ENCODE peak calls at places on chromosome 12, in five cellular contexts. V is GM12878, Q is HepG2, H is H1, I is K562. L is an unnamed sample.

GRCh38 chr12:59005195-59005961 is 85.1 kb upstream of the LRIG3 start:
- DNase-seq in H (no peak), V (no peak), Q (no peak), I (no peak), L (no peak)

GRCh38 chr12:94714378-94714777 is 64.0 kb upstream of the TMCC3 start:
- DNase-seq in I (no peak), H (no peak), Q (no peak), V (no peak), L (no peak)

GRCh38 chr12:116708826-116709756 is 28.8 kb downstream of the SPRING1 start:
- DNase-seq in V (no peak), I (no peak), Q (peak; percentile 25), H (no peak), L (peak; percentile 38)

GRCh38 chr12:46547421-46548340 is 175.1 kb upstream of the SLC38A2 start:
- DNase-seq in V (no peak), Q (no peak), H (no peak), I (no peak), L (no peak)

GRCh38 chr12:132325733-132326130 is 3.7 kb downstream of the GALNT9 start:
- DNase-seq in V (no peak), H (no peak), I (no peak), Q (no peak), L (no peak)

GRCh38 chr12:94616217-94616729 is 34.1 kb downstream of the TMCC3 start:
- DNase-seq in Q (no peak), H (no peak), I (peak; percentile 82), V (no peak), L (no peak)

GRCh38 chr12:118053071-118053985 is 7.7 kb downstream of the WSB2 start:
- DNase-seq in Q (peak; percentile 40), I (no peak), V (no peak), H (no peak), L (no peak)

GRCh38 chr12:6321905-6322304 is 11.4 kb downstream of the PLEKHG6 start:
- DNase-seq in V (no peak), H (no peak), I (no peak), Q (peak; percentile 69), L (no peak)

GRCh38 chr12:57103856-57104255 is 7.3 kb downstream of the STAT6 start:
- DNase-seq in Q (no peak), H (no peak), I (no peak), V (no peak), L (no peak)

GRCh38 chr12:113467514-113468364 is 3.9 kb downstream of the LHX5 start:
- DNase-seq in V (no peak), I (peak; percentile 37), H (peak; percentile 82), Q (no peak), L (no peak)

GRCh38 chr12:73798523-73798922 is 739.1 kb upstream of the ATXN7L3B start:
- DNase-seq in Q (no peak), H (no peak), I (no peak), V (no peak), L (no peak)

GRCh38 chr12:122533841-122534240 is 6.8 kb downstream of the KNTC1 start:
- DNase-seq in I (no peak), Q (no peak), H (no peak), V (no peak), L (no peak)

GRCh38 chr12:114141916-114142564 is 175.9 kb upstream of the RBM19 start:
- DNase-seq in H (no peak), Q (no peak), I (no peak), V (no peak), L (no peak)

GRCh38 chr12:31210104-31210503 is 115.8 kb downstream of the SINHCAF start:
- DNase-seq in Q (no peak), V (no peak), H (no peak), I (no peak), L (no peak)

GRCh38 chr12:92968201-92968813 is 39.2 kb upstream of the EEA1 start:
- DNase-seq in V (no peak), H (no peak), I (no peak), Q (no peak), L (no peak)
- TF ChIP-seq SRF in V (no peak), H (no peak), I (no peak), Q (no peak), L (no peak)

GRCh38 chr12:15779925-15780324 is 9.3 kb downstream of the EPS8 start:
- DNase-seq in V (no peak), Q (no peak), I (no peak), H (no peak), L (no peak)

GRCh38 chr12:15776532-15776931 is 12.7 kb downstream of the EPS8 start:
- DNase-seq in Q (no peak), H (no peak), I (no peak), V (no peak), L (no peak)

GRCh38 chr12:15774819-15775218 is 14.4 kb downstream of the EPS8 start:
- DNase-seq in I (no peak), Q (no peak), V (no peak), H (no peak), L (no peak)

GRCh38 chr12:15777355-15778012 is 11.7 kb downstream of the EPS8 start:
- DNase-seq in I (no peak), Q (no peak), V (no peak), H (no peak), L (no peak)

DNA sequence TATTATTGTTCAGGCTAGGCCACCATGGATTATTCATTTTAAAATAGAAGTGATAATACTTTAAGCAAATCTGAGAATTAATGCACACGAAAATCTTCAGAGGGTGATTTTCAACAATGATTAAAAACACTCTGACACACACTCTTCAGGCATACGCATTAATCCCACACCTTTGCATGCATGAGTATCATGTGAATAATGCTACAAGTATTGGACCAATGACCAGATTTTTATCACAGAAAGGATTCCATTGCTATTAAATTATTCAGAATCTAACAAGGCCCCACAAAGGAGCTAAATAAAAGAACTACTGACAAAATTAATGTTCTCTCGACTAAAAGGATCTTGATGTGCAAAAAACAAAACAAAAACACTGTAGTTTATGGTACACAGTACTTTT is 11.1 kb downstream of the EPS8 start:
- DNase-seq in V (no peak), H (no peak), I (no peak), Q (no peak), L (no peak)
- H3K4me2 ChIP-seq in V (no peak overlapping the region), H (no peak overlapping the region), I (no peak overlapping the region), Q (no peak overlapping the region), L (no peak overlapping the region)

GRCh38 chr12:120043421-120043820 is 54.4 kb downstream of the BICDL1 start:
- DNase-seq in I (no peak), V (no peak), H (no peak), Q (no peak), L (no peak)

GRCh38 chr12:120051535-120051934 is 62.5 kb downstream of the BICDL1 start:
- DNase-seq in V (no peak), I (no peak), Q (no peak), H (no peak), L (no peak)

GRCh38 chr12:120049426-120049825 is 60.4 kb downstream of the BICDL1 start:
- DNase-seq in H (no peak), Q (no peak), I (no peak), V (no peak), L (no peak)

GRCh38 chr12:120048258-120048657 is 59.2 kb downstream of the BICDL1 start:
- DNase-seq in H (no peak), V (no peak), I (no peak), Q (no peak), L (no peak)

DNA sequence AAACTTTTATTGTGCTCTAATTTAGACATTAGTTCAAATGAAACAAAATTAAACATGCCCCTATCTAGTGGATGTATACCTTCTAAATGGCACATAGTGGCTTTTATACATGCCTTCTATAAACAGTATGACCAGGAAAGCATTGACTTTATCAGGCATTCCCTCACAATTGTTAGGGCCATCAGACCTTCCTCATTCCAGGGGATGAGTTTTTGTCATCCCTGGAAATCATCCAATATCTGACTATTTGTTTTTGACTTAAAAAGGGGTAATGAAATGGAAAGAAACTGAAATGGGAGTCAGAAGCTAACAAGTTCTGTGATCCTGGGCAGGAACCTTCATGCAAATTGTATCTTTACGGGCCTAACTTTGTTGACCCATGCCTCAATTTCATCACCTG is 58.0 kb downstream of the BICDL1 start:
- DNase-seq in H (no peak), I (no peak), V (no peak), Q (peak; percentile 32), L (no peak)
- TF ChIP-seq SRF in H (no peak), I (no peak), V (no peak), Q (no peak), L (no peak)

GRCh38 chr12:21648378-21648777 is 9.3 kb downstream of the LDHB start:
- DNase-seq in I (no peak), V (no peak), H (no peak), Q (no peak), L (no peak)
- H3K4me2 ChIP-seq in I (no peak overlapping the region), V (no peak overlapping the region), H (no peak overlapping the region), Q (no peak overlapping the region), L (no peak overlapping the region)

GRCh38 chr12:91616401-91616800 is 433.8 kb upstream of the DCN start:
- DNase-seq in V (no peak), Q (no peak), H (no peak), I (no peak), L (no peak)

GRCh38 chr12:91610561-91610960 is 427.9 kb upstream of the DCN start:
- DNase-seq in V (no peak), I (no peak), Q (no peak), H (no peak), L (no peak)

GRCh38 chr12:91609283-91609682 is 426.7 kb upstream of the DCN start:
- DNase-seq in Q (no peak), I (no peak), V (no peak), H (no peak), L (no peak)

GRCh38 chr12:91617830-91618229 is 435.2 kb upstream of the DCN start:
- DNase-seq in H (no peak), V (no peak), Q (no peak), I (no peak), L (no peak)

DNA sequence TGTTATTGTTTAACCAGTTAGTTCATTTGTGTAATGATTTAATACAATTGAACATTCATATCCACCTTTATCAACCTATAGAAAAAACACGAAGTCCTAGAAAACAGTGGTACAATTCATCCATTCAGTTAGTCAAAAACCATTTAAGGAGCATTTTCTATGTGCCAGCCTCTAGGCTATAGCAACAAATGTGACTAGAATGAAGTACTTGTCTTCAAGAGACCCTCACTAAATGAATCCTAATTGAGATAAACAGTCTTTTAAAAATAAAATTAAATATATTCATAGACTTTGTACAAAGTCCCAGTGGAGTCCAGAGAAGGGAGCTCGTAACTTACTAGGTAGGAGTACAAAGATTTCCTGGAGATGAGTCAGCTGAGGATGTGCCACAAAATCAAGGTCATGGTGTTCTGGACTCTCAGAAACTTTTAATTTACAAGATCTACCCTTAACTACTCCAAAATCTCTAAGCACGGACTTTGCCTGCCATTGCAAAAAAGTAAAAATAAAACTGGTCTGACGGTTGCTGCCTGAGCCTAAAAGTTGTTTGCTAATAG is 430.7 kb upstream of the DCN start:
- DNase-seq in Q (no peak), H (no peak), I (no peak), V (no peak), L (no peak)
- TF ChIP-seq SRF in Q (no peak), H (no peak), I (no peak), V (no peak), L (no peak)

GRCh38 chr12:70317781-70318180 is 48.3 kb upstream of the KCNMB4 start:
- DNase-seq in I (no peak), H (no peak), Q (no peak), V (peak; percentile 77), L (no peak)

GRCh38 chr12:70321182-70321581 is 44.9 kb upstream of the KCNMB4 start:
- DNase-seq in I (no peak), H (no peak), Q (no peak), V (no peak), L (no peak)

GRCh38 chr12:70314145-70314544 is 51.9 kb upstream of the KCNMB4 start:
- DNase-seq in I (no peak), V (no peak), Q (no peak), H (no peak), L (no peak)

GRCh38 chr12:70319632-70320031 is 46.5 kb upstream of the KCNMB4 start:
- DNase-seq in I (no peak), V (no peak), H (no peak), Q (no peak), L (no peak)
- H3K4me2 ChIP-seq in I (no peak overlapping the region), V (no peak overlapping the region), H (no peak overlapping the region), Q (no peak overlapping the region), L (no peak overlapping the region)

L was measured in HCT116.